ENCODE peak calls at places on chromosome 19, in eight cellular contexts. K is transverse colon, R is mucosa of descending colon, Z is neuronal stem cell, Q is thoracic aorta, V is fibroblast of pulmonary artery, X is fibroblast of lung, S is astrocyte of the spinal cord. U is an unnamed sample.

GRCh38 chr19:42232435-42232834 is 10.0 kb downstream of the GSK3A start:
- DNase-seq in K (no peak), R (no peak), Z (no peak), Q (no peak), V (no peak), X (no peak), S (no peak), U (no peak)

GRCh38 chr19:14073925-14074838 is 1.6 kb downstream of the MISP3 start:
- DNase-seq in K (peak), R (peak), Z (peak), Q (no peak), V (no peak), X (no peak), S (no peak), U (no peak)

GRCh38 chr19:53432088-53432661 is 391 bp downstream of the ZNF761 start:
- DNase-seq in K (peak), R (peak), Z (peak), Q (no peak), V (peak), X (peak), S (no peak), U (no peak)

GRCh38 chr19:30376272-30376671 is 4.1 kb downstream of the ZNF536 start:
- DNase-seq in K (no peak), R (no peak), Z (no peak), Q (no peak), V (no peak), X (no peak), S (no peak), U (no peak)

GRCh38 chr19:54586397-54586796 is 7.0 kb upstream of the LILRA1 start:
- DNase-seq in K (no peak), R (no peak), Z (no peak), Q (no peak), V (no peak), X (no peak), S (no peak), U (no peak)

GRCh38 chr19:18718846-18719458 is 35.5 kb downstream of the CRTC1 start:
- DNase-seq in K (no peak), R (no peak), Z (no peak), Q (no peak), V (no peak), X (no peak), S (no peak), U (no peak)

GRCh38 chr19:383922-384800 is 24.8 kb downstream of the C2CD4C start:
- DNase-seq in K (no peak), R (no peak), Z (no peak), Q (no peak), V (peak), X (no peak), S (no peak), U (no peak)

GRCh38 chr19:54415208-54415900 is at the start of gene TTYH1:
- DNase-seq in K (no peak), R (no peak), Z (no peak), Q (no peak), V (no peak), X (no peak), S (no peak), U (no peak)

GRCh38 chr19:1104452-1105216 is 840 bp downstream of the GPX4 start:
- DNase-seq in K (peak), R (peak), Z (peak), Q (no peak), V (peak), X (peak), S (peak), U (no peak)

GRCh38 chr19:35044317-35045117 is 3.0 kb downstream of the HPN start:
- DNase-seq in K (peak), R (peak), Z (peak), Q (no peak), V (peak), X (peak), S (peak), U (no peak)

GRCh38 chr19:45140533-45140932 is 20.2 kb downstream of the NKPD1 start:
- DNase-seq in K (no peak), R (no peak), Z (no peak), Q (no peak), V (no peak), X (no peak), S (no peak), U (no peak)

GRCh38 chr19:10431943-10432735 is 11.8 kb downstream of the PDE4A start:
- DNase-seq in K (peak), R (peak), Z (no peak), Q (no peak), V (peak), X (no peak), S (no peak), U (no peak)

GRCh38 chr19:42197375-42197817 is 20.1 kb downstream of the DEDD2 start:
- DNase-seq in K (no peak), R (peak), Z (no peak), Q (no peak), V (no peak), X (no peak), S (no peak), U (no peak)

GRCh38 chr19:30338878-30339623 is 33.1 kb upstream of the ZNF536 start:
- DNase-seq in K (no peak), R (no peak), Z (no peak), Q (no peak), V (no peak), X (no peak), S (no peak), U (no peak)

GRCh38 chr19:31350693-31351211 is 1.5 kb upstream of the TSHZ3 start:
- DNase-seq in K (peak), R (peak), Z (no peak), Q (no peak), V (peak), X (peak), S (peak), U (no peak)

GRCh38 chr19:16820056-16820455 is 9.1 kb upstream of the SIN3B start:
- DNase-seq in K (no peak), R (no peak), Z (no peak), Q (no peak), V (no peak), X (no peak), S (no peak), U (no peak)

DNA sequence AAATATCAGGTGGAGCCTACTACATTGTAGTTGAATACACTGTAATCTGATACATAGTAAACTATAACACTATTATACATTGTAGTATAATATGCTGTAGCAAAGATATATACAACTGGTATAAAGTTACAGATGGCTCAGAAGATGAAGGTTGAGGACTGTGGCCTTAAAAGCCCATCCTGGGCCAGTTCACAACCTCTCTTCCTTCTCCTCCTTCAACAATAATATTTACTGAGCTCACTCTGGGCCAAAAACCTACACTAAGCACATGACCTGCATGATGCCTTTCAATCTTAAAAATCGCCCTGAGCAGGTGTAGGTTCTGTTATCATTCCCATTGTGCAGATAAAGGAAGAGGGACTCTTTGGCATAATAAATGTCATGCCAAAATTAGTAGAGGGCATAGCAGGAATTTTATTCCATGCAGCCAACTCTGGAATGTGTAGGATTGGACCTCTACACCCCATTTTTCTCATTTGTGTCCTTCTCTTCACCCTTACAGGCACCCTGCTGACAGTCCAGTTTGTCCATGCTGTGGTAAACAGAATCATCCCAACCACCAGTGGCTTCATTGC is 14.6 kb upstream of the SIN3B start:
- DNase-seq in K (no peak), R (no peak), Z (no peak), Q (no peak), V (peak), X (peak), S (peak), U (no peak)
- H3K4me3 ChIP-seq in K (no peak), R (no peak), Z (no peak), Q (no peak), V (no peak), X (no peak), S (no peak), U (no peak)

DNA sequence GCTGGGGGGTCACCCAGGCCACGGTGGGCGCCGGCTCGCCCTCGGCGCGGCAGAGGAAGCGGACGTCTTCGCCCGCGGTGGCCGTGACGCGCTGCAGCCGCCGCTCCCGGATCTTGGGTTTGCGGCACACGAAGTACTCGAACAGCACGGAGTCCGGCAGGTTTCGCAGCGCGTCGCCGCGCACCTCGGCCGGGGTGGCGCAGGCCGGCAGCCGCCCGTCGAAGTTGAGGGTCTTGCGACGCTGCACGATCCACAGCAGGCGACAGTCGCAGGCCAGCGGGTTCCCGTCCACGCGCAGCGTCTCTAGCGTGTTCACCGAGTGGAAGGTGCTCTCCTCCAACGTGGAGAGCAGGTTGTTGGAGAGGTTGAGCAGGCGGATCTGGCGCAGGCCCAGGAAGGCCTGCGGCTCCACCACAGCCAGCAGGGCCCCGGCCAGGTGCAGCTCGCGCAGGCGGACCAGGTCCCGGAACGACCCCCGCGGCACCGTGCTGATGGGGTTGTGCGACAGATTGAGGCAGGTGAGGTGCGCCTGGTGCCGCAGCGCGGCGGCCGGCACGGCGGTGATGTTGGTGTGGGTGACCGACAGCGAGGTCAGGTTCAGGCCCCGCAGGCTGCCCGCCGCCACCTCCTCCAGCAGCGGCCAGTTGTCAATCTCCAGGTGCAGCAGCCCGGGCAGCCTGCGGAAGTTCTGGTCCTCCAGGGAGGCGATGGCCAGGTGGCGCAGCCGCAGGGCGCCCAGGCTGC is 8.6 kb upstream of the PEAK3 start:
- DNase-seq in K (peak), R (no peak), Z (no peak), Q (no peak), V (no peak), X (no peak), S (no peak), U (no peak)
- H3K4me3 ChIP-seq in K (no peak), R (no peak), Z (no peak), Q (peak), V (no peak), X (no peak), S (no peak), U (no peak)

GRCh38 chr19:38734426-38735256 is 9.6 kb downstream of the CAPN12 start:
- DNase-seq in K (peak), R (peak), Z (no peak), Q (no peak), V (no peak), X (no peak), S (peak), U (no peak)

GRCh38 chr19:38736413-38737280 is 7.6 kb downstream of the CAPN12 start:
- DNase-seq in K (peak), R (peak), Z (no peak), Q (no peak), V (no peak), X (no peak), S (peak), U (no peak)

GRCh38 chr19:38735257-38735686 is 9.0 kb downstream of the CAPN12 start:
- DNase-seq in K (peak), R (peak), Z (no peak), Q (no peak), V (no peak), X (no peak), S (no peak), U (no peak)

GRCh38 chr19:38737297-38737865 is 6.9 kb downstream of the CAPN12 start:
- DNase-seq in K (no peak), R (no peak), Z (no peak), Q (no peak), V (no peak), X (no peak), S (no peak), U (no peak)

DNA sequence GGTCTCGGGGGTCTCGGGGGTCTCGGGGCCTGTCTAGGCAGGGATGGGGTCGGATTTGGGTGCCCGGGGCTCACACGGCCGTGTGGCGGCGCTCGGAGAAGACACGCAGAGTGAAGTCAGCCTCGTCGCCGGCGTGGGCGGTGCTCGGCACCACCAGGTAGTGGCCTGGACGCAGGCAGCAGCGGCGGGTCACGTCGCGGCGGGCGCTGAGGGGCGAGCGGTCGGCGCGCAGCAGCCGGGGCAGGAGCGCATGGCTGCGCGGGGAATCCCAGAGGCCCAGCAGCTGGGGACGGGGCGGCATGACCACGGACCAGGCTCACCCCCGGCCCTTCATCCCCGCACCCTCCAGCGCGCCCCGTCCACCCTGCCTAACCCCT is 8.2 kb downstream of the CAPN12 start:
- DNase-seq in K (peak), R (peak), Z (no peak), Q (no peak), V (no peak), X (no peak), S (no peak), U (no peak)
- H3K4me3 ChIP-seq in K (peak), R (no peak), Z (no peak), Q (peak), V (peak), X (no peak), S (peak), U (peak)

DNA sequence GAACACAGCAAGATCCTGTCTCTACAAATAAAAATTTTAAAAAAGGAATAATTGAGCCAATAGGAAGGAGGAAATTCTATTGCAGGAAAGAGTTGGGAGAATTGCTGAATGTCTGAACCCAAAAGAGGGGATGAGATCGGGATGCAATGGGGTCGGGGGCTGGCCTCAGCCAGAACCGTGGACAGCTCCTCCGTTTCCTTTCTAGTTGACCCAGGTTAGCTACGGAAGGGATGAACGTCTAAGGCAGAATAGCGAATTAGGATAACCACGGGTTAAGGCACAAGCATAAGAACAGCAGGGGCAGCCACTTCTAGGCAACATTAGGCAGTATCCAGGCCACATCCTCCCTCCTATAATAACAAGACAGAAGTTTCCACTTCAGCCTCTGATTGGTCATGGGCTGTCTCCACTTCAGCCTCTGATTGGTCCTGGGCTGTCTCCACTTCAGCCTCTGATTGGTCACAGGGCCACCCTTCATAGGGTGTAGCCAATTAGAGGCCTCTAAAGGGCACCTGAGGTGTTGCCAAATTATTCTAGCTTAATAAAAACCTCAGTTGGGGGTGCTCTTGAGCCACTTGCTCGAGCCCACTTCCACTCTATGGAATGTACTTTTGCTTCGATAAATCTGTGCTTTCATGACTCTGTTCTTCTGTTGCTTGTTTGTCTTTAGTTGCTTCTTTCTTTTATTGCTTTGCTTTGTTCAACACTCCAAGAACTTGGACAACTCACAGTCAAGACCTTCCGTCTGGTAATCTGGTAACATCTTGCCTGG is 24.9 kb upstream of the TPM4 start:
- DNase-seq in K (no peak), R (no peak), Z (no peak), Q (no peak), V (peak), X (peak), S (no peak), U (no peak)
- H3K4me3 ChIP-seq in K (no peak), R (no peak), Z (no peak), Q (no peak), V (no peak), X (no peak), S (no peak), U (no peak)

GRCh38 chr19:47471381-47471732 is 336 bp downstream of the SLC8A2 start:
- DNase-seq in K (no peak), R (no peak), Z (no peak), Q (no peak), V (no peak), X (no peak), S (no peak), U (no peak)
- H3K4me3 ChIP-seq in K (peak), R (no peak), Z (no peak), Q (peak), V (no peak), X (no peak), S (no peak), U (no peak)

GRCh38 chr19:4338441-4339350 is at the start of gene STAP2:
- DNase-seq in K (peak), R (peak), Z (no peak), Q (no peak), V (no peak), X (no peak), S (no peak), U (no peak)

GRCh38 chr19:4342421-4343055 is 824 bp upstream of the MPND start:
- DNase-seq in K (peak), R (peak), Z (peak), Q (peak), V (peak), X (peak), S (peak), U (peak)

GRCh38 chr19:4343056-4343844 is at the start of gene MPND:
- DNase-seq in K (peak), R (peak), Z (peak), Q (peak), V (peak), X (peak), S (peak), U (no peak)

GRCh38 chr19:4334929-4335833 is 3.4 kb downstream of the STAP2 start:
- DNase-seq in K (no peak), R (no peak), Z (no peak), Q (no peak), V (no peak), X (no peak), S (no peak), U (no peak)

GRCh38 chr19:4337906-4338440 is 654 bp downstream of the STAP2 start:
- DNase-seq in K (peak), R (peak), Z (no peak), Q (no peak), V (peak), X (no peak), S (peak), U (no peak)
- H3K4me3 ChIP-seq in K (peak), R (peak), Z (peak), Q (peak), V (peak), X (peak), S (peak), U (peak)

DNA sequence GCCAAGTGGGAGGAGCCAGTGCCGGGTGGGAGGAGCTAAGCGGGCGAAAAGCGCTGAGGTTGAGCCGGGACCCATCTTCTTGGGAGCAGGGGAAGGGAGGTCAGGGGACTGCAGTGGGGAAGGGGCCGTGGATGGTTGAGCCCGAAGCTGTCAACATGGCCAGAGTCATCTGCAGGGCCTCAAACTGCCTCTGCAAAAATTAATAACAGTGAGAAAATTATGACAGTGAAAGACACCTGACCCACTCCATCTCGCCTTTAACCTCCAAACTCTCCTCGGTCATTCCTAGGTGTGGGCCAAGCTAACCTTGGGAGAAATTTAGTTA is 30.1 kb downstream of the ZNF557 start:
- DNase-seq in K (no peak), R (no peak), Z (no peak), Q (no peak), V (no peak), X (no peak), S (no peak), U (peak)
- H3K4me3 ChIP-seq in K (peak), R (peak), Z (peak), Q (peak), V (peak), X (peak), S (peak), U (peak)

GRCh38 chr19:49688531-49689132 is 762 bp upstream of the ADM5 start:
- DNase-seq in K (no peak), R (no peak), Z (no peak), Q (no peak), V (no peak), X (no peak), S (no peak), U (no peak)

GRCh38 chr19:49691243-49692101 is 556 bp downstream of the CPT1C start:
- DNase-seq in K (no peak), R (no peak), Z (peak), Q (no peak), V (peak), X (peak), S (peak), U (no peak)

GRCh38 chr19:49689133-49690072 is at the start of gene ADM5:
- DNase-seq in K (peak), R (peak), Z (no peak), Q (no peak), V (no peak), X (no peak), S (no peak), U (no peak)

GRCh38 chr19:49690656-49691242 is at the start of gene CPT1C:
- DNase-seq in K (peak), R (peak), Z (peak), Q (no peak), V (peak), X (peak), S (peak), U (no peak)

DNA sequence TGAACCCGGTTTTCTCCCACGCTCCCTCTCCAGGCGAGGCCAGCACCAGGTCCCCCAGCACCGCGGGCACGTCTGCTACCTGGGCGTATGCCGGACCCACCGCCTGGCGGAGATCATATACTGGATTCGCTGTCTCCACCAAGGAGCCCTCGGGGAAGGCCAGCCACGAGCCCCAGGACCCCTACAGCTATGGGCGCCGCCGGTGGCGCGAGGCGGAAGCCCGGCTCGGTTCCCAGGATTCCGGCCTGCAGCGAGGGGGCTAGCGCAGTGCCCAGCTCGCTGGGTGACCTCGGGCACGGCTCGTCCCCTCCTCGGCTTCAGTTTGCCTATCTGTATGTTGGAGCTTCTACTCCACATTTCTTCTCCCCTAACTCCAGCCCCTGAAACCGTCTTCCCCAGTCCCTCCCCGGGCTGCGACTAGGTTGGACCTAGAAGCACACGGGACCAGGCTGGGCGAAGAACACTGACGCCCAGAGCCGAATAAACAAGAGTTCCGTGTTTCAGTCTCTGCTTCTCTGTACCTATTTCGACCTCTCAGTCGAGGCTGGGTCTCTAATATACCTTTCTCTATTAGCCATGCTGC is 752 bp upstream of the CPT1C start:
- DNase-seq in K (no peak), R (no peak), Z (no peak), Q (no peak), V (no peak), X (no peak), S (no peak), U (no peak)
- H3K4me3 ChIP-seq in K (peak), R (no peak), Z (peak), Q (peak), V (peak), X (peak), S (peak), U (peak)

U was measured in BJ.